ENCODE peak calls at places on chromosomes 4 and X, in five cellular contexts. V is stomach, C is dermis blood vessel endothelial cell, E is endothelial cell of umbilical vein, K is tibial nerve. T is an unnamed sample.

GRCh38 chr4:19358015-19358414 is 893.7 kb upstream of the SLIT2 start:
- DNase-seq in K (no peak), C (no peak), V (no peak), E (no peak), T (no peak)

GRCh38 chr4:102114118-102114630 is 231.1 kb downstream of the SLC39A8 start:
- DNase-seq in V (no peak), K (no peak), E (peak), C (no peak), T (no peak)

GRCh38 chrX:9759340-9759739 is 6.3 kb downstream of the GPR143 start:
- DNase-seq in E (no peak), C (no peak), K (no peak), V (no peak), T (no peak)

GRCh38 chrX:71619193-71619592 is 882 bp upstream of the CXCR3 start:
- DNase-seq in K (no peak), E (no peak), C (no peak), V (no peak), T (no peak)

GRCh38 chrX:20001615-20002014 is 10.8 kb upstream of the BCLAF3 start:
- DNase-seq in K (no peak), V (no peak), C (no peak), E (no peak), T (no peak)

GRCh38 chrX:71950066-71950465 is 39.4 kb downstream of the NHSL2 start:
- DNase-seq in V (no peak), E (no peak), K (no peak), C (no peak), T (no peak)

GRCh38 chrX:143121471-143121870 is 95.7 kb downstream of the SPANXN4 start:
- DNase-seq in V (no peak), K (no peak), E (no peak), C (no peak), T (no peak)

GRCh38 chr4:164779811-164780216 is 25.9 kb downstream of the SMIM31 start:
- DNase-seq in C (peak), K (no peak), E (peak), V (peak), T (no peak)

GRCh38 chr4:77358315-77358928 is 201.4 kb downstream of the CCNG2 start:
- DNase-seq in V (no peak), C (peak), K (no peak), E (peak), T (peak)

GRCh38 chrX:66889418-66889817 is 250.5 kb upstream of the EDA2R start:
- DNase-seq in K (no peak), E (no peak), C (no peak), V (no peak), T (no peak)

GRCh38 chr4:72319596-72319995 is 249.4 kb downstream of the ADAMTS3 start:
- DNase-seq in V (no peak), K (no peak), C (peak), E (peak), T (peak)